ENCODE peak calls at places on chromosomes 5 and 9, in eight cellular contexts. W is body of pancreas, L is transverse colon, N is IMR-90, E is breast epithelium, R is HCT116, I is A549, K is tibial nerve. Z is an unnamed sample.
A peak's percentile ranks its signal among the peaks of the same experiment; 100 is the strongest.

GRCh38 chr9:119765632-119766031 is 396.4 kb upstream of the BRINP1 start:
- DNase-seq in W (no peak), L (no peak), N (no peak), E (no peak), R (no peak), I (no peak), K (no peak), Z (no peak)

GRCh38 chr9:105636331-105636730 is 25.9 kb upstream of the TAL2 start:
- DNase-seq in W (no peak), L (no peak), N (peak; percentile 29), E (no peak), R (no peak), I (no peak), K (no peak), Z (no peak)

GRCh38 chr5:73307645-73308346 is 134.8 kb downstream of the TMEM174 start:
- DNase-seq in W (no peak), L (no peak), N (no peak), E (no peak), R (no peak), I (no peak), K (no peak), Z (no peak)

GRCh38 chr5:33088176-33088575 is 352.6 kb upstream of the TARS1 start:
- DNase-seq in W (no peak), L (no peak), N (no peak), E (no peak), R (no peak), I (no peak), K (no peak), Z (no peak)

GRCh38 chr5:24208540-24209141 is 436.1 kb downstream of the CDH10 start:
- DNase-seq in W (no peak), L (no peak), N (no peak), E (no peak), R (no peak), I (no peak), K (no peak), Z (no peak)

GRCh38 chr9:130451509-130452388 is 7.0 kb downstream of the ASS1 start:
- DNase-seq in W (peak; percentile 93), L (peak; percentile 87), N (peak; percentile 95), E (peak; percentile 84), R (no peak), I (peak; percentile 70), K (peak; percentile 71), Z (peak; percentile 56)

GRCh38 chr5:81164936-81165335 is 68.2 kb upstream of the CKMT2 start:
- DNase-seq in W (no peak), L (no peak), N (peak; percentile 35), E (no peak), R (no peak), I (no peak), K (no peak), Z (no peak)

GRCh38 chr5:16671208-16671607 is 54.4 kb upstream of the RETREG1 start:
- DNase-seq in W (peak; percentile 40), L (no peak), N (no peak), E (no peak), R (no peak), I (no peak), K (no peak), Z (no peak)

GRCh38 chr9:75238311-75238976 is 150.1 kb downstream of the OSTF1 start:
- DNase-seq in W (peak; percentile 80), L (peak; percentile 48), N (peak; percentile 68), E (no peak), R (peak; percentile 62), I (peak; percentile 65), K (no peak), Z (no peak)

GRCh38 chr9:126880947-126881332 is 20.5 kb downstream of the ZBTB34 start:
- DNase-seq in W (no peak), L (no peak), N (no peak), E (no peak), R (no peak), I (no peak), K (no peak), Z (no peak)

GRCh38 chr9:133590231-133590855 is 18.8 kb downstream of the FAM163B start:
- DNase-seq in W (no peak), L (no peak), N (no peak), E (no peak), R (no peak), I (no peak), K (no peak), Z (no peak)

GRCh38 chr9:37033141-37033540 is 927 bp downstream of the PAX5 start:
- DNase-seq in W (no peak), L (no peak), N (no peak), E (no peak), R (no peak), I (no peak), K (no peak), Z (no peak)

GRCh38 chr5:72156921-72157320 is 49.6 kb downstream of the MAP1B start:
- DNase-seq in W (no peak), L (no peak), N (peak; percentile 98), E (no peak), R (no peak), I (no peak), K (no peak), Z (no peak)

GRCh38 chr5:125409101-125409495 is 662.7 kb upstream of the ZNF608 start:
- DNase-seq in W (no peak), L (peak; percentile 12), N (peak; percentile 18), E (no peak), R (no peak), I (peak; percentile 17), K (no peak), Z (no peak)

GRCh38 chr5:74641778-74642542 is 1.4 kb upstream of the ENC1 start:
- DNase-seq in W (peak; percentile 44), L (peak; percentile 52), N (peak; percentile 87), E (no peak), R (peak; percentile 43), I (peak; percentile 82), K (no peak), Z (peak; percentile 53)

GRCh38 chr5:158049459-158049858 is 190.5 kb upstream of the CLINT1 start:
- DNase-seq in W (no peak), L (no peak), N (no peak), E (no peak), R (no peak), I (no peak), K (no peak), Z (no peak)

GRCh38 chr5:34898258-34898895 is 16.9 kb downstream of the RAD1 start:
- DNase-seq in W (peak; percentile 73), L (peak; percentile 62), N (peak; percentile 77), E (peak; percentile 40), R (peak; percentile 44), I (peak; percentile 69), K (peak; percentile 42), Z (peak; percentile 52)

DNA sequence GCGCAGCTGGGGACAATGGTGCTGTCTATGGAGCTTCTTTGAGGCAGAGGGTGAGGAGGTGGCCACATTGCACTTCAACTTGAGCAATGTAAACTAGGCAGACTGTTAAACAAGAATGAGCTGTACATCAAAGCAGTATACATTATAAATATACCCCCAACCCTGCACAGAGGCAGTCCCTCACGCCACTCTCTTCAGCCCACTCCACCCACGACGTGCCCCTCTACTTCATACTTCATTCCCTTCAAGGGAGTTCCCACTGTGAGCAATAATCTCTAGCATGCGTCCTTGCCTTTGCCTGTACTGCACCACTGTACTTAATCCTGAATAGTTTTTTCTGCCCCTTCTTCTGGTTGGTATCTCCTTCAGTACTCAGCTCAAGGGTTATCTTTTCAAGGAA is 14.4 kb downstream of the TRPM3 start:
- DNase-seq in W (no peak), L (no peak), N (no peak), E (no peak), R (no peak), I (no peak), K (no peak), Z (no peak)
- TF ChIP-seq CTCF in W (no peak), L (no peak), N (no peak), E (no peak), R (no peak), I (no peak), K (no peak), Z (no peak)

GRCh38 chr5:113027431-113027830 is 50.8 kb downstream of the DCP2 start:
- DNase-seq in W (no peak), L (no peak), N (no peak), E (no peak), R (no peak), I (no peak), K (no peak), Z (no peak)
- H3K4me3 ChIP-seq in W (no peak overlapping the region), L (no peak overlapping the region), N (no peak overlapping the region), E (no peak overlapping the region), R (no peak overlapping the region), I (no peak overlapping the region), K (no peak overlapping the region), Z (no peak overlapping the region)

DNA sequence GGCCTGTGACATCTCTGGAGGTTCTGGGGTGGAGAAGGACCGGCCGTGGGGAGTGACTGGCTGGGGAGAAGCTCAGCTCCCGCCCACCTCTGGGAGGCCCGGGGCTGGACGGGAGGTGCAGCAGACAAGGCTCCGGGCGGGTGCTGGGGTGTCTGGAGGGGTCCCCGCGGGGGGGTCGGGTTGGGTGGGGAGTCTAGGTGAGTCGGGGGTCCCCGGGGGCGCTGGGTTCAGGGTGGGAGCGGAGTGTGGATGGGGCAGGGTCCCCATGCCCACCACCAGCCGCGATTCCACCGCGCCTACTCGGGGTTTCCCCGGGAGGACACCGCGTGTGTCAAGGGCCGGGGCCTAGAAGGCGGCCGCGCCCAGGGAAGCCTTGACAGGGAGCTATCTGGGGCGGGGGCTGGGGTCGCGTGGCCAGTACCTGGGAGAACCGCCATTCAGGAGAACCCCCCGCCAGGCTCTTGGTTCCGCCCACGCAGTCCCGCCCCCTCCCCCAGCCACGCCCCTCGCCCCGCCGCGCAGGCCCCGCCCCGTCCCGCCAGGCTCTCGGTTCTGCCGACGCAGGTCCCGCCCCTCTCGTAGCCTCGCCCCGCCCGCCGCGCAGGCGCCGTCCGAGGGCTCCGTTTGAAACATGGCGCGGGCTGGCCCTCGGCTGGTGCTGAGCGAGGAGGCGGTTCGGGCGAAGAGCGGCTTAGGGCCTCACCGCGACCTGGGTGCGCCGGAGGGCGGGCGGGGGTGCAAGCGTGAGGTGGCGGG is at the start of gene CEP72:
- DNase-seq in W (peak; percentile 93), L (peak; percentile 94), N (peak; percentile 76), E (peak; percentile 81), R (peak; percentile 52), I (peak; percentile 88), K (peak; percentile 77), Z (peak; percentile 85)
- TF ChIP-seq POLR2A in W (no peak), L (no peak), N (peak; percentile 36), E (no peak), R (no peak), I (peak; percentile 63), K (no peak), Z (no peak)

GRCh38 chr5:131430794-131431193 is 166.9 kb downstream of the CDC42SE2 start:
- DNase-seq in W (no peak), L (no peak), N (peak; percentile 58), E (no peak), R (no peak), I (no peak), K (no peak), Z (no peak)
- TF ChIP-seq CTCF in W (no peak), L (no peak), N (no peak), E (no peak), R (no peak), I (no peak), K (no peak), Z (no peak)

GRCh38 chr5:162372265-162372664 is 304.7 kb downstream of the GABRG2 start:
- DNase-seq in W (no peak), L (no peak), N (no peak), E (no peak), R (no peak), I (no peak), K (no peak), Z (no peak)
- H3K4me3 ChIP-seq in W (no peak overlapping the region), L (no peak overlapping the region), N (no peak overlapping the region), E (no peak overlapping the region), R (no peak overlapping the region), I (no peak overlapping the region), K (no peak overlapping the region), Z (no peak overlapping the region)